ENCODE peak calls at places on chromosomes 13 and 19, in five cellular contexts. L is foreskin fibroblast, E is H54, F is naive B cell, D is A549. A is an unnamed sample.

GRCh38 chr19:58334691-58335249 is 8.0 kb downstream of the ZSCAN22 start:
- DNase-seq in D (no peak), F (no peak), L (no peak), E (no peak), A (no peak)

GRCh38 chr19:50300814-50301606 is 28.2 kb downstream of the KCNC3 start:
- DNase-seq in F (no peak), E (peak), D (peak), L (peak), A (no peak)

GRCh38 chr13:113080901-113081521 is 24.6 kb upstream of the F7 start:
- DNase-seq in E (no peak), F (no peak), D (no peak), L (no peak), A (no peak)

GRCh38 chr19:49486710-49487276 is 615 bp upstream of the RPL13A start:
- DNase-seq in D (no peak), E (no peak), F (no peak), L (no peak), A (no peak)

GRCh38 chr19:6802336-6803035 is 30.0 kb downstream of the VAV1 start:
- DNase-seq in L (no peak), E (peak), D (peak), F (peak), A (no peak)

GRCh38 chr19:56949651-56950050 is 109.1 kb upstream of the PEG3 start:
- DNase-seq in L (no peak), E (no peak), F (no peak), D (no peak), A (no peak)

GRCh38 chr19:6528544-6529121 is 2.2 kb upstream of the TNFSF9 start:
- DNase-seq in L (no peak), F (no peak), D (peak), E (no peak), A (peak)

GRCh38 chr13:32115069-32115468 is 83.5 kb downstream of the FRY start:
- DNase-seq in D (no peak), L (no peak), F (no peak), E (no peak), A (no peak)

GRCh38 chr13:49540552-49540951 is 44.8 kb downstream of the PHF11 start:
- DNase-seq in E (no peak), F (peak), D (no peak), L (no peak), A (peak)

GRCh38 chr19:11978492-11979100 is 13.8 kb downstream of the ZNF763 start:
- DNase-seq in L (no peak), D (no peak), F (no peak), E (no peak), A (no peak)

A was measured in HAP-1.